ENCODE peak calls at places on chromosome 1, in ten cellular contexts. J is fibroblast of lung; I is cardiac septum; P is HEK293T; G is DMS153; C is cardiac muscle cell; H is putamen; M is NCI-H510A; F is activated T-cell treated with anti-CD3 and anti-CD28 coated beads, Interleukin-2, amount 50 U/mL, for 72 hours; U is RWPE1. E is an unnamed sample.

GRCh38 chr1:163436133-163436532 is 114.4 kb downstream of the NUF2 start:
- DNase-seq in M (no peak), U (no peak), C (no peak), I (no peak), H (no peak), P (no peak), J (no peak), F (no peak), G (no peak), E (no peak)

GRCh38 chr1:61397915-61398314 is 315.6 kb downstream of the NFIA start:
- DNase-seq in U (no peak), F (no peak), H (no peak), I (no peak), J (peak; percentile 69), P (no peak), C (no peak), G (no peak), M (no peak), E (no peak)

GRCh38 chr1:51296379-51297357 is 33.7 kb downstream of the TTC39A start:
- DNase-seq in P (peak; percentile 87), M (peak; percentile 71), J (peak; percentile 68), I (peak; percentile 92), F (peak; percentile 84), C (peak; percentile 85), G (peak; percentile 84), U (peak; percentile 78), H (peak; percentile 68), E (peak; percentile 73)

GRCh38 chr1:224684920-224685547 is 68.9 kb downstream of the CNIH3 start:
- DNase-seq in M (no peak), J (peak; percentile 11), C (no peak), P (no peak), F (no peak), G (no peak), U (no peak), I (no peak), H (peak; percentile 22), E (no peak)

GRCh38 chr1:221097479-221098281 is 218.4 kb downstream of the HLX start:
- DNase-seq in C (peak; percentile 92), H (no peak), M (no peak), G (no peak), U (no peak), I (no peak), J (peak; percentile 94), F (no peak), P (no peak), E (peak; percentile 67)

GRCh38 chr1:189769448-189769847 is 708.2 kb downstream of the BRINP3 start:
- DNase-seq in U (no peak), C (peak; percentile 13), I (no peak), H (no peak), F (no peak), P (no peak), J (no peak), M (no peak), G (no peak), E (no peak)

GRCh38 chr1:42703888-42704464 is 21.8 kb downstream of the YBX1 start:
- DNase-seq in P (no peak), F (no peak), M (no peak), H (no peak), C (no peak), G (no peak), J (no peak), U (no peak), I (no peak), E (no peak)

GRCh38 chr1:205313681-205314308 is 7.8 kb downstream of the NUAK2 start:
- DNase-seq in H (peak; percentile 52), P (no peak), J (peak; percentile 70), U (no peak), M (peak; percentile 34), I (peak; percentile 85), G (peak; percentile 89), C (peak; percentile 81), F (peak; percentile 66), E (no peak)

GRCh38 chr1:28507646-28508434 is 2.0 kb downstream of the RCC1 start:
- DNase-seq in F (no peak), P (no peak), M (no peak), C (peak; percentile 21), U (no peak), H (no peak), J (peak; percentile 12), G (no peak), I (no peak), E (no peak)

GRCh38 chr1:31955917-31956736 is 18.0 kb upstream of the PTP4A2 start:
- DNase-seq in U (peak; percentile 91), P (no peak), F (peak; percentile 85), J (peak; percentile 100), C (peak; percentile 99), M (no peak), H (no peak), G (no peak), I (peak; percentile 86), E (peak; percentile 77)

GRCh38 chr1:179366093-179366800 is 476 bp downstream of the AXDND1 start:
- DNase-seq in C (peak; percentile 21), U (no peak), P (no peak), I (no peak), M (no peak), F (peak; percentile 8), G (no peak), J (no peak), H (peak; percentile 22), E (no peak)

GRCh38 chr1:184118051-184118450 is 66.5 kb downstream of the TSEN15 start:
- DNase-seq in U (peak; percentile 81), G (no peak), P (no peak), J (peak; percentile 98), I (no peak), M (no peak), C (peak; percentile 96), F (no peak), H (no peak), E (peak; percentile 82)

GRCh38 chr1:76682152-76682551 is 185.1 kb upstream of the ST6GALNAC5 start:
- DNase-seq in P (no peak), M (no peak), H (no peak), G (no peak), I (no peak), J (no peak), F (no peak), U (no peak), C (no peak), E (no peak)

GRCh38 chr1:86478747-86479146 is 10.0 kb downstream of the CLCA1 start:
- DNase-seq in I (no peak), P (no peak), H (no peak), M (no peak), F (no peak), C (peak; percentile 24), U (no peak), J (peak; percentile 30), G (no peak), E (no peak)

GRCh38 chr1:203291201-203292096 is 13.9 kb upstream of the BTG2 start:
- DNase-seq in F (peak; percentile 24), C (no peak), P (no peak), U (no peak), H (peak; percentile 36), M (peak; percentile 81), G (peak; percentile 87), I (no peak), J (no peak), E (no peak)

GRCh38 chr1:172460901-172461315 is 17.0 kb upstream of the PIGC start:
- DNase-seq in U (no peak), F (no peak), I (no peak), G (no peak), J (no peak), H (no peak), C (no peak), P (no peak), M (no peak), E (no peak)

GRCh38 chr1:212648431-212648830 is 39.9 kb downstream of the ATF3 start:
- DNase-seq in H (no peak), G (no peak), J (no peak), F (no peak), I (no peak), P (no peak), M (no peak), C (no peak), U (no peak), E (no peak)

GRCh38 chr1:112689196-112689841 is 14.9 kb downstream of the MOV10 start:
- DNase-seq in F (no peak), I (no peak), P (no peak), H (no peak), J (no peak), M (no peak), G (no peak), U (no peak), C (no peak), E (no peak)

GRCh38 chr1:27727126-27727525 is 1.4 kb downstream of the FAM76A start:
- DNase-seq in M (no peak), F (no peak), U (peak; percentile 11), G (no peak), P (no peak), C (peak; percentile 26), I (no peak), J (peak; percentile 41), H (no peak), E (no peak)

GRCh38 chr1:109089242-109090015 is 1.1 kb upstream of the TMEM167B start:
- DNase-seq in M (peak; percentile 65), I (no peak), H (peak; percentile 95), P (peak; percentile 86), C (peak; percentile 80), F (peak; percentile 27), J (peak; percentile 83), U (peak; percentile 59), G (peak; percentile 88), E (no peak)

GRCh38 chr1:202585591-202585934 is 124.7 kb downstream of the SYT2 start:
- DNase-seq in F (no peak), U (no peak), J (no peak), I (no peak), G (no peak), C (no peak), H (no peak), M (no peak), P (no peak), E (no peak)

GRCh38 chr1:71656902-71657301 is 576.1 kb upstream of the ZRANB2 start:
- DNase-seq in P (no peak), G (no peak), I (no peak), U (no peak), J (no peak), C (peak; percentile 8), H (no peak), M (no peak), F (no peak), E (no peak)

GRCh38 chr1:159986531-159986930 is 32.5 kb upstream of the SLAMF9 start:
- DNase-seq in I (no peak), U (no peak), H (no peak), P (no peak), G (no peak), J (no peak), F (no peak), C (no peak), M (no peak), E (no peak)

GRCh38 chr1:180112979-180113650 is 41.6 kb upstream of the QSOX1 start:
- DNase-seq in U (no peak), M (no peak), G (no peak), J (peak; percentile 91), C (peak; percentile 77), P (no peak), H (no peak), F (no peak), I (no peak), E (no peak)

GRCh38 chr1:70767377-70767776 is 280.2 kb downstream of the PTGER3 start:
- DNase-seq in M (no peak), G (no peak), U (no peak), C (no peak), F (no peak), J (no peak), P (no peak), H (no peak), I (no peak), E (no peak)

GRCh38 chr1:77282187-77282865 is 507 bp downstream of the AK5 start:
- DNase-seq in C (no peak), P (peak; percentile 57), H (peak; percentile 41), I (no peak), M (peak; percentile 53), J (peak; percentile 36), F (peak; percentile 54), U (peak; percentile 33), G (no peak), E (peak; percentile 19)

GRCh38 chr1:145960468-145961108 is 2.8 kb upstream of the LIX1L start:
- DNase-seq in U (no peak), H (peak; percentile 43), J (peak; percentile 57), I (peak; percentile 93), G (peak; percentile 32), C (peak; percentile 80), F (peak; percentile 68), P (peak; percentile 73), M (peak; percentile 59), E (peak; percentile 62)

GRCh38 chr1:18583326-18583941 is 47.2 kb upstream of the PAX7 start:
- DNase-seq in G (no peak), M (no peak), F (no peak), J (no peak), C (no peak), I (no peak), P (no peak), H (no peak), U (no peak), E (no peak)

E was measured in HTR-8/SVneo.